ENCODE peak calls at places on chromosome 10, in eight cellular contexts. X, D, J, Y, Q, A, W and T are unnamed samples.

GRCh38 chr10:34859170-34859569 is 44.1 kb upstream of the PARD3 start:
- DNase-seq in X (peak; percentile 14), D (no peak), J (no peak), Y (no peak), Q (no peak), A (no peak), W (no peak), T (no peak)

GRCh38 chr10:72612203-72612826 is 13.6 kb downstream of the MICU1 start:
- DNase-seq in X (no peak), D (no peak), J (no peak), Y (no peak), Q (no peak), A (peak; percentile 15), W (no peak), T (no peak)

GRCh38 chr10:13961096-13961495 is 369.6 kb downstream of the FRMD4A start:
- DNase-seq in X (no peak), D (no peak), J (no peak), Y (no peak), Q (no peak), A (no peak), W (no peak), T (no peak)

GRCh38 chr10:44974628-44975431 is 3.8 kb downstream of the DEPP1 start:
- DNase-seq in X (peak; percentile 73), D (peak; percentile 36), J (peak; percentile 73), Y (peak; percentile 72), Q (peak; percentile 87), A (peak; percentile 72), W (peak; percentile 76), T (peak; percentile 89)

GRCh38 chr10:98885380-98885779 is 350.3 kb downstream of the HPSE2 start:
- DNase-seq in X (no peak), D (no peak), J (no peak), Y (no peak), Q (no peak), A (no peak), W (no peak), T (no peak)

GRCh38 chr10:76403876-76404275 is 972.5 kb downstream of the LRMDA start:
- DNase-seq in X (peak; percentile 20), D (no peak), J (no peak), Y (no peak), Q (peak; percentile 62), A (no peak), W (no peak), T (no peak)

GRCh38 chr10:22652988-22653431 is 61.4 kb downstream of the PIP4K2A start:
- DNase-seq in X (no peak), D (no peak), J (no peak), Y (no peak), Q (no peak), A (no peak), W (no peak), T (no peak)

GRCh38 chr10:119786117-119786769 is 60.4 kb downstream of the INPP5F start:
- DNase-seq in X (no peak), D (no peak), J (no peak), Y (no peak), Q (no peak), A (no peak), W (no peak), T (no peak)

GRCh38 chr10:68665841-68666240 is 55.2 kb upstream of the CCAR1 start:
- DNase-seq in X (no peak), D (no peak), J (no peak), Y (no peak), Q (no peak), A (no peak), W (no peak), T (no peak)

GRCh38 chr10:127833804-127834203 is 58.9 kb downstream of the CLRN3 start:
- DNase-seq in X (no peak), D (no peak), J (no peak), Y (no peak), Q (no peak), A (no peak), W (no peak), T (no peak)

GRCh38 chr10:84854439-84854838 is 526.0 kb downstream of the CCSER2 start:
- DNase-seq in X (no peak), D (no peak), J (no peak), Y (no peak), Q (no peak), A (no peak), W (no peak), T (no peak)

GRCh38 chr10:49613882-49614241 is at the start of gene CHAT:
- DNase-seq in X (no peak), D (no peak), J (no peak), Y (no peak), Q (no peak), A (no peak), W (no peak), T (no peak)

GRCh38 chr10:17713758-17714157 is 38.2 kb upstream of the TMEM236 start:
- DNase-seq in X (no peak), D (no peak), J (no peak), Y (no peak), Q (no peak), A (no peak), W (no peak), T (no peak)

GRCh38 chr10:129993621-129994020 is 29.5 kb upstream of the EBF3 start:
- DNase-seq in X (no peak), D (no peak), J (no peak), Y (no peak), Q (peak; percentile 21), A (no peak), W (no peak), T (no peak)

GRCh38 chr10:123135415-123136141 is at the start of gene HMX3:
- DNase-seq in X (no peak), D (no peak), J (no peak), Y (peak; percentile 31), Q (peak; percentile 55), A (no peak), W (no peak), T (no peak)

GRCh38 chr10:3978762-3979161 is 193.8 kb upstream of the KLF6 start:
- DNase-seq in X (no peak), D (no peak), J (no peak), Y (no peak), Q (no peak), A (no peak), W (no peak), T (no peak)
- H3K4me1 ChIP-seq in X (no peaks in the 10 kb centered on the region), D (peaks cover 49% of the 10 kb centered on the region), J (no peaks in the 10 kb centered on the region), Y (no peaks in the 10 kb centered on the region), Q (no peaks in the 10 kb centered on the region), A (no peaks in the 10 kb centered on the region), W (no peaks in the 10 kb centered on the region), T (no peaks in the 10 kb centered on the region)

DNA sequence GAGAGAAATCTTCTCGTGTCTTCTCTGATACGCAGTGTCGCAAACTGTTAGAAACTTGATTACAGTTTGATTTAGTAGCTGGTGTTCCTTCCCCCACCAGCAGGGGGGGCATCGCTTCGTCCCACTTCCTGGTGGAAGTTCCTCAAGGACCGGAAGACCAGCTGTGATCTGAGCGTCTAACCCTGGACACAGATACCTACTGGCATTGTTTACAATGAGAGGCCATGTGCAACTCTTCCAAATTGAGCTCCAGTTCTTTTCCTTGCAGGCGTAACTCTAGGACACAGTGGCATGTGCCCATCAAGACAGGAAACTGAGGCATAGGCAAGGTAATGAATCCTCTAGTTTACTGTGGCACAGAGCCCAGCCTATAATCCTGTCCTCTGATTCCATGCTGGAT is 219.0 kb downstream of the CCDC3 start:
- DNase-seq in X (peak; percentile 25), D (no peak), J (peak; percentile 50), Y (peak; percentile 66), Q (no peak), A (peak; percentile 18), W (peak; percentile 37), T (no peak)
- H3K4me1 ChIP-seq in X (no peaks in the 10 kb centered on the region), D (no peaks in the 10 kb centered on the region), J (no peaks in the 10 kb centered on the region), Y (no peaks in the 10 kb centered on the region), Q (peaks cover 17% of the 10 kb centered on the region), A (no peaks in the 10 kb centered on the region), W (no peaks in the 10 kb centered on the region), T (peaks cover 2% of the 10 kb centered on the region)

DNA sequence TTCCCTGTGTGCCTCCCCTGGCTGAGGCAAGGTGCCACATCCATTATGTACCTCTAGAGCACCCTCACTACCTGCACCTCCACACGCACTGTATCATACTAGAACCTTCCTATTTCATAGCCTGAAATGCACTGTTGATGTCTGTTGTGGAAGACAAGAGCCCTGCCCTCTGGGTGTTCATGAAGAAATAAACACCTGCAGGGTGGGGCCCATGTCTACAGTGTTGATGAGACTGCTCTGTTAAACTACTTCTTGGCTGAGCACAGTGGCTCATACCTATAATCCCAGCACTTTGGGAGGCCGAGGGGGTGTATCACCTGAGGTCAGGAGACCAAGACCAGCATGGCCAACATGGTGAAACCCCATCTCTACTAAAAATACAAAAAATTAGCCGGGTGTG is 14.0 kb downstream of the SORBS1 start:
- DNase-seq in X (no peak), D (no peak), J (no peak), Y (no peak), Q (no peak), A (no peak), W (no peak), T (no peak)
- H3K4me1 ChIP-seq in X (peaks cover 9% of the 10 kb centered on the region), D (no peaks in the 10 kb centered on the region), J (peaks cover 21% of the 10 kb centered on the region), Y (no peaks in the 10 kb centered on the region), Q (peaks cover 87% of the 10 kb centered on the region), A (peaks cover 3% of the 10 kb centered on the region), W (peaks cover 60% of the 10 kb centered on the region), T (peaks cover 8% of the 10 kb centered on the region)

GRCh38 chr10:62373995-62374861 is at the start of gene ZNF365:
- DNase-seq in X (no peak), D (no peak), J (no peak), Y (peak; percentile 37), Q (no peak), A (peak; percentile 29), W (peak; percentile 21), T (peak; percentile 78)
- H3K4me1 ChIP-seq in X (no peaks in the 10 kb centered on the region), D (peaks cover 10% of the 10 kb centered on the region), J (no peaks in the 10 kb centered on the region), Y (peaks cover 8% of the 10 kb centered on the region), Q (peaks cover 13% of the 10 kb centered on the region), A (peaks cover 4% of the 10 kb centered on the region), W (no peaks in the 10 kb centered on the region), T (no peaks in the 10 kb centered on the region)

GRCh38 chr10:100742067-100742771 is 3.2 kb upstream of the PAX2 start:
- DNase-seq in X (no peak), D (no peak), J (no peak), Y (no peak), Q (no peak), A (no peak), W (no peak), T (peak; percentile 72)
- H3K4me1 ChIP-seq in X (peaks cover 29% of the 10 kb centered on the region), D (peaks cover 42% of the 10 kb centered on the region), J (peaks cover 39% of the 10 kb centered on the region), Y (peaks cover 29% of the 10 kb centered on the region), Q (peaks cover 74% of the 10 kb centered on the region), A (peaks cover 50% of the 10 kb centered on the region), W (peaks cover 23% of the 10 kb centered on the region), T (peaks cover 13% of the 10 kb centered on the region)